ENCODE peak calls at places on chromosomes 12 and 14, in nine cellular contexts. X is esophagus muscularis mucosa, O is stomach, T is transverse colon, F is H1, E is GM12878, C is tibial nerve, B is ovary, V is K562. S is an unnamed sample.

GRCh38 chr12:56032006-56032405 is 9.7 kb upstream of the RPS26 start:
- DNase-seq in X (no peak), O (no peak), T (no peak), F (no peak), E (no peak), C (no peak), B (no peak), V (no peak), S (no peak)

GRCh38 chr14:64758711-64759554 is 54.7 kb downstream of the PLEKHG3 start:
- DNase-seq in X (no peak), O (peak; percentile 56), T (no peak), F (no peak), E (no peak), C (no peak), B (peak; percentile 68), V (no peak), S (peak; percentile 63)

GRCh38 chr12:94178886-94179285 is 30.5 kb downstream of the PLXNC1 start:
- DNase-seq in X (no peak), O (no peak), T (no peak), F (no peak), E (no peak), C (no peak), B (no peak), V (no peak), S (no peak)

GRCh38 chr12:8980137-8980536 is 9.2 kb upstream of the KLRG1 start:
- DNase-seq in X (no peak), O (no peak), T (no peak), F (no peak), E (no peak), C (no peak), B (no peak), V (no peak), S (no peak)

GRCh38 chr12:106879612-106880011 is 76.1 kb upstream of the TMEM263 start:
- DNase-seq in X (no peak), O (no peak), T (no peak), F (no peak), E (no peak), C (no peak), B (no peak), V (no peak), S (no peak)

GRCh38 chr14:101878222-101879211 is 85.9 kb upstream of the DYNC1H1 start:
- DNase-seq in X (no peak), O (peak; percentile 37), T (peak; percentile 39), F (no peak), E (no peak), C (no peak), B (no peak), V (no peak), S (no peak)

GRCh38 chr12:12070674-12071661 is at the start of gene BCL2L14:
- DNase-seq in X (no peak), O (no peak), T (peak; percentile 46), F (no peak), E (peak; percentile 36), C (no peak), B (no peak), V (no peak), S (no peak)

GRCh38 chr14:73059326-73059725 is 992 bp downstream of the RBM25 start:
- DNase-seq in X (no peak), O (no peak), T (no peak), F (no peak), E (no peak), C (no peak), B (no peak), V (no peak), S (no peak)

GRCh38 chr14:23953464-23954278 is at the start of gene DHRS4:
- DNase-seq in X (peak; percentile 93), O (peak; percentile 84), T (peak; percentile 88), F (peak; percentile 59), E (peak; percentile 47), C (peak; percentile 63), B (peak; percentile 85), V (peak; percentile 70), S (peak; percentile 86)

GRCh38 chr14:23950411-23951135 is 3.0 kb upstream of the DHRS4 start:
- DNase-seq in X (no peak), O (no peak), T (no peak), F (no peak), E (no peak), C (no peak), B (no peak), V (no peak), S (no peak)

GRCh38 chr14:23951590-23952143 is 1.9 kb upstream of the DHRS4 start:
- DNase-seq in X (no peak), O (no peak), T (no peak), F (peak; percentile 10), E (no peak), C (no peak), B (peak; percentile 48), V (no peak), S (no peak)
- TF ChIP-seq EP300 in X (no peak), O (no peak), T (no peak), F (no peak), E (no peak), C (no peak), B (no peak), V (no peak), S (no peak)

GRCh38 chr14:69573841-69574265 is 818 bp downstream of the CCDC177 start:
- DNase-seq in X (no peak), O (no peak), T (no peak), F (no peak), E (no peak), C (no peak), B (peak; percentile 39), V (no peak), S (no peak)

GRCh38 chr14:69573205-69573840 is 1.3 kb downstream of the CCDC177 start:
- DNase-seq in X (no peak), O (no peak), T (no peak), F (no peak), E (no peak), C (no peak), B (peak; percentile 22), V (no peak), S (no peak)

GRCh38 chr14:69572634-69573135 is 2.0 kb downstream of the CCDC177 start:
- DNase-seq in X (no peak), O (no peak), T (no peak), F (no peak), E (no peak), C (no peak), B (no peak), V (no peak), S (no peak)

GRCh38 chr14:69574266-69574953 is at the start of gene CCDC177:
- DNase-seq in X (no peak), O (peak; percentile 71), T (peak; percentile 68), F (no peak), E (no peak), C (no peak), B (peak; percentile 65), V (peak; percentile 58), S (no peak)

GRCh38 chr14:69574954-69575295 is 254 bp upstream of the CCDC177 start:
- DNase-seq in X (no peak), O (no peak), T (no peak), F (no peak), E (no peak), C (no peak), B (no peak), V (no peak), S (no peak)
- H3K27me3 ChIP-seq in X (peaks cover 57% of the 10 kb centered on the region), O (peaks cover 17% of the 10 kb centered on the region), T (peaks cover 75% of the 10 kb centered on the region), F (peaks cover 46% of the 10 kb centered on the region), E (peaks cover 13% of the 10 kb centered on the region), C (peaks cover 3% of the 10 kb centered on the region), B (peaks cover 3% of the 10 kb centered on the region), V (no peaks in the 10 kb centered on the region), S (peaks cover 68% of the 10 kb centered on the region)

GRCh38 chr14:95515523-95516517 is 630 bp downstream of the SYNE3 start:
- DNase-seq in X (no peak), O (peak; percentile 78), T (peak; percentile 85), F (no peak), E (no peak), C (peak; percentile 49), B (peak; percentile 66), V (peak; percentile 75), S (peak; percentile 90)

GRCh38 chr14:95516554-95517209 is at the start of gene SYNE3:
- DNase-seq in X (no peak), O (peak; percentile 66), T (peak; percentile 81), F (no peak), E (no peak), C (peak; percentile 49), B (peak; percentile 72), V (peak; percentile 90), S (peak; percentile 84)

GRCh38 chr14:95515080-95515489 is 1.4 kb downstream of the SYNE3 start:
- DNase-seq in X (no peak), O (no peak), T (no peak), F (no peak), E (no peak), C (no peak), B (peak; percentile 61), V (no peak), S (peak; percentile 82)

GRCh38 chr14:95513261-95513660 is 3.2 kb downstream of the SYNE3 start:
- DNase-seq in X (no peak), O (no peak), T (no peak), F (no peak), E (no peak), C (no peak), B (peak; percentile 2), V (no peak), S (peak; percentile 34)

GRCh38 chr14:95514131-95515079 is 2.0 kb downstream of the SYNE3 start:
- DNase-seq in X (no peak), O (no peak), T (no peak), F (no peak), E (no peak), C (no peak), B (peak; percentile 28), V (no peak), S (peak; percentile 76)
- TF ChIP-seq POLR2A in X (no peak), O (no peak), T (no peak), F (no peak), E (no peak), C (no peak), B (no peak), V (no peak), S (no peak)

GRCh38 chr14:100587248-100587762 is at the start of gene BEGAIN:
- DNase-seq in X (no peak), O (no peak), T (no peak), F (no peak), E (no peak), C (no peak), B (no peak), V (peak; percentile 84), S (peak; percentile 19)

GRCh38 chr14:100585448-100586152 is 1.6 kb downstream of the BEGAIN start:
- DNase-seq in X (no peak), O (no peak), T (no peak), F (no peak), E (no peak), C (no peak), B (no peak), V (no peak), S (no peak)

GRCh38 chr14:100586520-100587247 is 533 bp downstream of the BEGAIN start:
- DNase-seq in X (no peak), O (no peak), T (peak; percentile 55), F (no peak), E (no peak), C (peak; percentile 8), B (no peak), V (no peak), S (peak; percentile 48)

GRCh38 chr14:100587763-100588411 is 670 bp upstream of the BEGAIN start:
- DNase-seq in X (no peak), O (no peak), T (no peak), F (no peak), E (no peak), C (no peak), B (no peak), V (no peak), S (no peak)

DNA sequence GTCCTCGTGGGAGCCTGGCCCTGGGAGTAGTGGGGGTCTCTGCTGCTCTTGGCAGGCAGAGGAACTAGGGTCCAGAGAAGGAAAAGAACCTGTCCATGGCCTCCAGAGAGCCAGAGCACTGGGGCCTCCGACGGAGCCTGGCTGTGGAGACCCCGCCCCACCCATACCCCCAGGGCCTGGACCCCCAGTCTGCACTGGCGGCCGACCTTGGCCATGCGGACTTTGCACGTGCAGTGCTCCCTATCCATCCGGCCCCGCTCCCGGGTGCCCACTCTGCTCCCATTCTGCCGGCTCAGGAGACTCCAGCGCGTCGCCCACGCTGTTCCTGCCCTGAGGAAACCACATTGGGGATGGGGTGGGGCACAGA is 1.1 kb downstream of the BEGAIN start:
- DNase-seq in X (no peak), O (no peak), T (no peak), F (no peak), E (no peak), C (no peak), B (no peak), V (peak; percentile 27), S (no peak)
- TF ChIP-seq EP300 in X (no peak), O (no peak), T (no peak), F (no peak), E (no peak), C (no peak), B (no peak), V (no peak), S (no peak)

S was measured in suprapubic skin.